ENCODE peak calls at places on chromosomes 13 and 19, in six cellular contexts. U is astrocyte of the spinal cord; Y is kidney; S is central memory CD4-positive, alpha-beta T cell; X is AG09309; A is GM04504. F is an unnamed sample.

GRCh38 chr19:50465986-50466771 is 10.1 kb upstream of the EMC10 start:
- DNase-seq in U (no peak), Y (peak; percentile 93), S (no peak), X (no peak), A (no peak), F (peak; percentile 67)

GRCh38 chr13:26707122-26708006 is 53.2 kb downstream of the GPR12 start:
- DNase-seq in U (peak; percentile 45), Y (no peak), S (peak; percentile 21), X (peak; percentile 10), A (peak; percentile 22), F (peak; percentile 69)

GRCh38 chr19:47026156-47026555 is 6.5 kb downstream of the NPAS1 start:
- DNase-seq in U (no peak), Y (no peak), S (no peak), X (no peak), A (no peak), F (no peak)

GRCh38 chr19:48543121-48543710 is 8.8 kb upstream of the SULT2B1 start:
- DNase-seq in U (peak; percentile 8), Y (peak; percentile 84), S (no peak), X (no peak), A (no peak), F (peak; percentile 64)

GRCh38 chr19:2550431-2551171 is 74.7 kb downstream of the GADD45B start:
- DNase-seq in U (no peak), Y (peak; percentile 75), S (no peak), X (no peak), A (no peak), F (no peak)

GRCh38 chr13:114104626-114105350 is 27.6 kb downstream of the RASA3 start:
- DNase-seq in U (no peak), Y (peak; percentile 69), S (no peak), X (no peak), A (no peak), F (no peak)

GRCh38 chr19:41302624-41303351 is 7.2 kb upstream of the CCDC97 start:
- DNase-seq in U (no peak), Y (no peak), S (peak; percentile 66), X (no peak), A (no peak), F (no peak)

GRCh38 chr13:79405501-79405830 is 589 bp downstream of the RBM26 start:
- DNase-seq in U (no peak), Y (peak; percentile 56), S (no peak), X (no peak), A (no peak), F (no peak)

GRCh38 chr19:3710265-3710812 is 2.2 kb downstream of the TJP3 start:
- DNase-seq in U (peak; percentile 34), Y (peak; percentile 92), S (no peak), X (no peak), A (no peak), F (no peak)

GRCh38 chr13:30744056-30744684 is 8.8 kb downstream of the ALOX5AP start:
- DNase-seq in U (peak; percentile 50), Y (no peak), S (peak; percentile 94), X (no peak), A (no peak), F (peak; percentile 24)

GRCh38 chr13:113653264-113654174 is 4.5 kb downstream of the ATP4B start:
- DNase-seq in U (peak; percentile 9), Y (peak; percentile 64), S (no peak), X (no peak), A (no peak), F (no peak)

GRCh38 chr19:51501594-51502263 is at the start of gene SIGLEC12:
- DNase-seq in U (no peak), Y (no peak), S (no peak), X (no peak), A (no peak), F (no peak)

GRCh38 chr19:34176581-34176980 is 4.3 kb downstream of the LSM14A start:
- DNase-seq in U (no peak), Y (no peak), S (no peak), X (no peak), A (no peak), F (no peak)

GRCh38 chr19:50167314-50167721 is 4.2 kb upstream of the IZUMO2 start:
- DNase-seq in U (no peak), Y (peak; percentile 77), S (no peak), X (no peak), A (no peak), F (no peak)

GRCh38 chr13:81659984-81660383 is 1319.1 kb upstream of the SPRY2 start:
- DNase-seq in U (no peak), Y (no peak), S (no peak), X (no peak), A (no peak), F (no peak)

GRCh38 chr19:28171983-28172382 is 1041.0 kb downstream of the UQCRFS1 start:
- DNase-seq in U (no peak), Y (no peak), S (no peak), X (no peak), A (no peak), F (no peak)

GRCh38 chr13:78131811-78132210 is 213.2 kb upstream of the EDNRB start:
- DNase-seq in U (no peak), Y (no peak), S (no peak), X (no peak), A (no peak), F (peak; percentile 2)

GRCh38 chr13:20019033-20019432 is 60.5 kb downstream of the ZMYM2 start:
- DNase-seq in U (no peak), Y (no peak), S (no peak), X (no peak), A (no peak), F (no peak)

GRCh38 chr13:91398413-91399188 is at the start of gene GPC5:
- DNase-seq in U (peak; percentile 45), Y (peak; percentile 89), S (peak; percentile 70), X (no peak), A (no peak), F (peak; percentile 65)

F was measured in hepatic stellate cell.